ENCODE peak calls at places on chromosomes 4 and X, in five cellular contexts. T is mesenchymal stem cell, S is mesendoderm, U is IMR-90, B is H1. I is an unnamed sample.

GRCh38 chr4:635851-636627 is 10.7 kb downstream of the PDE6B start:
- DNase-seq in S (no peak), B (no peak), U (no peak), T (no peak), I (no peak)

GRCh38 chr4:55184600-55185523 is 59.5 kb upstream of the KDR start:
- DNase-seq in U (peak), T (peak), B (no peak), S (peak), I (no peak)

GRCh38 chr4:81757706-81758105 is 286.0 kb upstream of the RASGEF1B start:
- DNase-seq in S (peak), T (no peak), U (no peak), B (no peak), I (no peak)

GRCh38 chrX:9482408-9482807 is 17.6 kb downstream of the TBL1X start:
- DNase-seq in S (no peak), B (no peak), T (no peak), U (no peak), I (no peak)

GRCh38 chr4:54677853-54678650 is 20.3 kb downstream of the KIT start:
- DNase-seq in B (no peak), U (no peak), T (no peak), S (no peak), I (no peak)

GRCh38 chrX:107102980-107103379 is 15.6 kb downstream of the RBM41 start:
- DNase-seq in S (peak), B (no peak), U (peak), T (no peak), I (no peak)

GRCh38 chr4:156686120-156686519 is 285.5 kb downstream of the PDGFC start:
- DNase-seq in B (no peak), T (peak), S (no peak), U (peak), I (no peak)

GRCh38 chrX:67342138-67342537 is 201.7 kb upstream of the AR start:
- DNase-seq in T (no peak), U (no peak), B (no peak), S (no peak), I (no peak)

GRCh38 chr4:165355900-165356300 is 22.9 kb upstream of the CPE start:
- DNase-seq in B (no peak), S (peak), T (peak), U (peak), I (peak)

GRCh38 chr4:79576480-79576803 is 168.4 kb upstream of the GK2 start:
- DNase-seq in B (no peak), U (peak), T (peak), S (peak), I (peak)

GRCh38 chr4:69984030-69984443 is 11.7 kb upstream of the STATH start:
- DNase-seq in B (no peak), U (no peak), S (no peak), T (no peak), I (no peak)

GRCh38 chrX:39513836-39514235 is 583.9 kb downstream of the BCOR start:
- DNase-seq in U (no peak), B (no peak), T (peak), S (no peak), I (no peak)

GRCh38 chrX:129013574-129013973 is 509.7 kb downstream of the SMARCA1 start:
- DNase-seq in B (no peak), U (no peak), S (peak), T (no peak), I (no peak)

GRCh38 chr4:100707786-100708185 is 190.0 kb upstream of the EMCN start:
- DNase-seq in S (peak), T (no peak), U (no peak), B (no peak), I (no peak)

GRCh38 chrX:21838937-21839333 is 482 bp upstream of the MBTPS2 start:
- DNase-seq in B (no peak), U (peak), T (peak), S (no peak), I (no peak)

GRCh38 chrX:133402042-133402453 is 13.2 kb downstream of the GPC4 start:
- DNase-seq in S (no peak), U (peak), B (no peak), T (peak), I (no peak)

GRCh38 chr4:41611881-41612871 is 74.2 kb downstream of the LIMCH1 start:
- DNase-seq in S (peak), B (no peak), T (peak), U (peak), I (peak)

GRCh38 chrX:133880032-133880443 is 105.4 kb downstream of the GPC3 start:
- DNase-seq in U (no peak), S (no peak), T (no peak), B (no peak), I (no peak)

GRCh38 chrX:40086569-40087335 is 11.0 kb downstream of the BCOR start:
- DNase-seq in T (peak), S (no peak), U (peak), B (no peak), I (no peak)

GRCh38 chrX:101973066-101973465 is 41.2 kb upstream of the ZMAT1 start:
- DNase-seq in B (no peak), T (no peak), S (no peak), U (no peak), I (no peak)

GRCh38 chr4:59612235-59612634 is 1587.9 kb upstream of the ADGRL3 start:
- DNase-seq in T (peak), B (no peak), S (peak), U (peak), I (no peak)

GRCh38 chr4:138223191-138223910 is 18.8 kb downstream of the SLC7A11 start:
- DNase-seq in B (no peak), S (peak), U (no peak), T (no peak), I (peak)
- H3K9ac ChIP-seq in B (no peak), S (no peak), U (peak), T (no peak), I (no peak)

DNA sequence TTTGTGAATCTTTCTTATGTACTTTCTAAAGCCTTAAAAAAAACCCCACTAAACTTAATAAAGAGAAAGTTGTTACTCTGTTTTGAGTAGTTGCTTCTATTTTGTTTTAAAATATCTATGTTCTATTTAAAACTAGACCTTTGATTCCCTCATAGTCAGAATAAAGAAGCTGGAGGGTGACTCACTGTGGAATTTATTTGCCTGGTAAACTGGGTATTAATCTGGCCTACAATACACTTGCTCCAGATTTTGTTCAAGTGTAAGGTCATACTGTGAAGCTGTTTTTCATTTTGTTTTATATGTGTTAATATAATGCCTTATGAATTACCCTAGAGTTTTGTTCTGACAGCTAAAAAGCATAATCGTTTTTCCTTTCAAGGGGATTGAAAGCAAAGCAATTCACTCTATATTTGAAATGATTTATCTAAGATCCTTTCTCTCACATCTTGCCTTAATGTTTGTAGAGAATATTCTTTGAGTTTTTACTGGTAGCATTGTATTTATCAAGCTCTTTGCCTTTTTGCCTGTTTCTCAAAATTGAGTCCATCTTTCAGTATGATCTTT is 277.4 kb upstream of the PITX2 start:
- DNase-seq in B (no peak), S (no peak), U (peak), T (peak), I (no peak)
- H3K4ac ChIP-seq in B (no peak), S (no peak), U (no peak), T (no peak), I (no peak)

DNA sequence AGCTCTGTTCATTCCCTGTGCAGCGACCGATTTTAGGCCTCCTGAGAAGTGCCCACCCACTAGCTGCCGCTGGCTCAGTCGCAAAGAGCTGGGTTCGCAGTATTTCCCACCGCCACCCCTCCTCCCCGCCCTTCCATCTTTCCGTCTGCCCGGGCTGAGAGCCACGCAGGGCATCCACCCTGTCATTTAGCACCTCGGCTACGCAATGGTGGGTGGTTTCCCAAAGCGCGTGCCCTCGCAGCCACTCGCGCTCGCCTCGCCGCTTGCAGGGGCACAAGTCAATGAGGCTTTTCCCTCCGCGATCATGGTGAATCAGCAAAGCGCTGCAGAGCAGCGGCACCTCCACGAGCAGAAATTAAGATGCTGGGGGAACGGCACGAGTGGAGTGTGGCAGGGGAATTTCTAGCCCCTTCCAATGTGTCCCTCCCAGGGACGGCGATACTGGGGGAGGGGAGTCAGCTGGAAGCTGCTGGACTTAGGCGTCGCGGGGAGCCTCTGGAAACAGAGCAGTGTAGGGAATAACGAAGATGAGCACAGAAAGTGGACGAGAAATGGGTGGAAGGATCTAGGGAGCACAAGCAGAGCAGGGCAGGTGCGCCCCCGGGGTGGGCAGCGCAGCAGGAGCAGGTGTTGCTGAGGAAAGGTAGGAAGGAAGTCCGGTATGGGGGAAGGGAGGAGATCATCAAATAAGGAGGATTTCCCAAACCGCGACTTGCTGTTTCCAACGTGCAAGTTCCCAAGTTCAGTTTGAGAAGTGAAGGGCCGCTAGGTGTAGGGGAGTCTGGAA is 2.4 kb upstream of the PTCHD1 start:
- DNase-seq in U (no peak), S (no peak), B (no peak), T (peak), I (no peak)
- H3K4me3 ChIP-seq in U (no peak), S (peak), B (peak), T (no peak), I (peak)

DNA sequence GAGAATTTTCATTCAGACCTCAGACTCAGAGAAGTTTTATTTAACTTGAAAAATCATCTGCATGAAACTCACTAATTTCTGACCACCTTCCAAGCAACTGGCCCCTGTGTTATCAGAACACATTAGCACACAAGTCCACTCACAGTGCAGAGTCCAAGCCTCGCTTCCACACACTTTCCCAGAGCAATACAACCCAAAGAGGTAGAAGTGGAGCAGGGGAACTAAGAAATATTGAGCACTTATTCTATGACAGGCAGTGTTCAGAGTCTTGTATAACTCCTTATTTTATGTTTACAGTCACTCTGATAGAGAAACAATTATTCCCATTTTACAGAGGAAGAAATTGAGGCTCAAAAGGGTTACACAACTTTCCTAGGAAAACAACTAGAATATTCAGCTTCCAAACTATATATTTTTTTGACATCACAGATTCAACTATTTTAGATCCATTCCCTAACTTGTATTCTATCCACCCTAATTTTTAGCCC is 18.3 kb upstream of the TMEM154 start:
- DNase-seq in B (no peak), U (no peak), S (no peak), T (no peak), I (no peak)
- H3K9ac ChIP-seq in B (no peak), U (no peak), S (peak), T (no peak), I (no peak)